ENCODE peak calls at places on chromosome 4, in six cellular contexts. V is caudate nucleus; N is left ventricle myocardium inferior; Z is CD8-positive, alpha-beta T cell; S is HepG2; D is mammary epithelial cell. B is an unnamed sample.

GRCh38 chr4:156778606-156779005 is 193.0 kb downstream of the PDGFC start:
- DNase-seq in S (peak), D (peak), N (no peak), Z (no peak), V (no peak), B (no peak)

GRCh38 chr4:145130788-145131398 is 32.8 kb downstream of the ABCE1 start:
- DNase-seq in N (no peak), D (peak), Z (no peak), S (no peak), V (no peak), B (no peak)

GRCh38 chr4:176259330-176260090 is 9.5 kb downstream of the ASB5 start:
- DNase-seq in V (no peak), Z (no peak), D (peak), N (no peak), S (no peak), B (no peak)

GRCh38 chr4:8164194-8164565 is 5.6 kb upstream of the ABLIM2 start:
- DNase-seq in V (no peak), S (no peak), Z (no peak), D (no peak), N (no peak), B (no peak)

GRCh38 chr4:102585329-102585728 is 84.2 kb downstream of the NFKB1 start:
- DNase-seq in N (no peak), Z (no peak), V (no peak), S (no peak), D (peak), B (no peak)

GRCh38 chr4:87032884-87033533 is 98.2 kb downstream of the AFF1 start:
- DNase-seq in D (peak), Z (no peak), S (peak), N (no peak), V (no peak), B (no peak)

GRCh38 chr4:125620066-125620850 is 305.5 kb downstream of the FAT4 start:
- DNase-seq in N (no peak), S (no peak), V (no peak), D (no peak), Z (no peak), B (no peak)

GRCh38 chr4:153683763-153684181 is 308 bp upstream of the TLR2 start:
- DNase-seq in V (peak), S (no peak), Z (no peak), D (no peak), N (no peak), B (peak)

DNA sequence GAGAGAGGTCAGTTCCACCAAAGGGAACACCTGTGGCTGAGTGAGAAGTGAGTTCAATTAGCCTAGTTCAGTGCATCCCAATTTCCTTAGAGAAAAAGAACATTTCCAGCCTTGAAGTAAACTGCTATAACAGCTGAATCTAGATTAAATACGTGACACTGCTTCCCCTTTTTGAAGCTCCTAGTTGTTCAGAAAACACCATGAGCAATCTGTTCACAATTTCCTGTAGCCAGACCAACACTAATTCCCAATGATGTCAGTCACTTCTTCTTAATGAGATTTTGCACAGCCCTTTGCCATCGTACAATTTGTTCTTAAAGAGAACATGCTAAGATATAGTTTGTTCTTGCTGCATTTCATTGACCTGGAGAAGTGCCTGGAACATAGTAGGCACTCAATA is 144.6 kb upstream of the EDNRA start:
- DNase-seq in V (no peak), S (no peak), D (peak), Z (no peak), N (no peak), B (no peak)
- H3K27ac ChIP-seq in V (no peak), S (no peak), D (no peak), Z (no peak), N (no peak), B (no peak)

DNA sequence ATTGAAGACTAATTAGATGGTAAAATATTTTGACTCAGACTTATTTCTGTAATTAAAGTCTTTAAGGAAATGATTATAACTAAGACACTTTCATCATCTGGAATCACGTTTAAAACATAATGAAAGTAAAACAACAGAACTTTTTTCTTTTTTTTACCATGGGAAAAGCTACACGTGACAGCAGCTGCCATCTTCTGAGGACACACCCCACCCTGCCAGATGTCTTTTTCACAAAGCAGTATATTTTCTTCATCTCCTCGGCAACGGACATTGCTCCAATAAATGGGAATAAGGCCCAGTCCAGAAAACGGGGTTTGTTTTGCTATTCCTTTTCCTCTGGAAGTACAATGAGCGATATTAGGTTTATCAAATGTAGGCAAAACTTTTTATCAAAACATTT is 17.5 kb downstream of the PRSS12 start:
- DNase-seq in D (no peak), S (no peak), N (no peak), Z (no peak), V (no peak), B (no peak)
- H3K27ac ChIP-seq in D (no peak), S (no peak), N (no peak), Z (no peak), V (no peak), B (no peak)

GRCh38 chr4:105805501-105806120 is 89.7 kb upstream of the NPNT start:
- DNase-seq in Z (no peak), D (no peak), S (no peak), N (no peak), V (no peak), B (no peak)

GRCh38 chr4:105807496-105807895 is 87.8 kb upstream of the NPNT start:
- DNase-seq in N (no peak), V (no peak), Z (no peak), D (no peak), S (no peak), B (no peak)

GRCh38 chr4:105808030-105808429 is 87.2 kb upstream of the NPNT start:
- DNase-seq in N (no peak), S (no peak), D (no peak), V (no peak), Z (no peak), B (no peak)

GRCh38 chr4:105808459-105809041 is 86.7 kb upstream of the NPNT start:
- DNase-seq in Z (no peak), N (no peak), D (peak), S (no peak), V (no peak), B (no peak)
- H3K27ac ChIP-seq in Z (no peak), N (no peak), D (peak), S (no peak), V (no peak), B (no peak)

DNA sequence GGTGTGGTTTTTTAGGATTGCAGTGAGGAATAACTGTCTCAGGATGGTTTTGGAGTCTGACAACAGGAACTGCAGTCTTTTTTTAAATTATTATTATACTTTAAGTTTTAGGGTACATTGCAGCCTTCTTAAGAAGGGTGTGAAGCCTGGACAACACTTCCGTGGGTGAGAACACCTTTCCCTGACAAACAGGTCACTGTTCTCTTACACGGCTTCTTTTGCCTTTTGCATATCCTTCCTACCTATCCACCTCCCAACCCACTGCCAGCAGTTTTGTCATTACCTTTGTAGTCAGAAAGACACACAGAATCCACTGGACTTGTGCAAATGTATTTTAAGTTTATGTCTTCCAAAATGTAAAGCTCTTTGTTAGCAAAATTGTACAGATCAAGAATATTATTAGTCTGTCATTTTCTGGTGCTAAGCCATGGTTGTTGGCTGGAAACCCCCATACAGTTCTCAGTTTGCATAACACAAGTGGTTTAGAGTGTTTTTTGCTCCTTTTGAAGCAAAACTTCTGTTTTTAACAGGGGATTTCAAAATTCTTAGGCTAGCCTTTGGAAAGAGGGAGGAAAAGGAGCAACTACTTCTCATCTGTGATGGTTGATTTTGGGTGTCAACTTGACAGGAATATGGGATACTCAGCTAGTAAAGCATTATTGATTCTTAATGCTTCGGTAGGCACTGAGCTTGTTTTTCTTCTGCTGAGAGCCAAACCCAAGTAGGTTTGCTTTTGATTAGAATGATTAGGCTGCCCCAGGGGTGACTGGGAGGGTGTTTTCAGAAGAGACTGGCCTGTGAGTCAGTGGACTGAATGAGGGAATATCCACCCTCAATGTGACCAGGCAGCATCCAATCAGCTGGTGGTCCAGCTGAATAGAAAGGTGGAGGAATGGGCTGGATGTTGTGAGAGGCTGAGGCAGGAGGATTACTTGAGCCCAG is 29.4 kb upstream of the KLHL2 start:
- DNase-seq in N (no peak), S (no peak), V (no peak), D (peak), Z (no peak), B (no peak)
- H3K27ac ChIP-seq in N (no peak), S (no peak), V (no peak), D (no peak), Z (no peak), B (no peak)

GRCh38 chr4:76272091-76272490 is 20.6 kb downstream of the FAM47E start:
- DNase-seq in Z (no peak), S (peak), N (no peak), D (no peak), V (no peak), B (no peak)

GRCh38 chr4:76272999-76273398 is 21.5 kb downstream of the FAM47E start:
- DNase-seq in N (no peak), V (no peak), Z (no peak), D (no peak), S (no peak), B (no peak)

GRCh38 chr4:76270776-76271175 is 19.3 kb downstream of the FAM47E start:
- DNase-seq in N (no peak), V (no peak), S (no peak), D (peak), Z (no peak), B (no peak)

GRCh38 chr4:76271248-76271647 is 19.7 kb downstream of the FAM47E start:
- DNase-seq in D (no peak), N (no peak), S (no peak), Z (no peak), V (no peak), B (no peak)

GRCh38 chr4:76272582-76272981 is 21.1 kb downstream of the FAM47E start:
- DNase-seq in D (no peak), N (no peak), V (no peak), Z (no peak), S (no peak), B (no peak)
- H3K27ac ChIP-seq in D (no peak), N (no peak), V (no peak), Z (no peak), S (no peak), B (no peak)

GRCh38 chr4:94577136-94577535 is 125.4 kb downstream of the PDLIM5 start:
- DNase-seq in D (no peak), N (peak), S (no peak), V (peak), Z (no peak), B (peak)

GRCh38 chr4:94576163-94576562 is 124.4 kb downstream of the PDLIM5 start:
- DNase-seq in D (no peak), S (no peak), V (no peak), N (no peak), Z (no peak), B (no peak)

GRCh38 chr4:94574050-94574449 is 122.3 kb downstream of the PDLIM5 start:
- DNase-seq in V (no peak), D (no peak), Z (no peak), N (no peak), S (no peak), B (no peak)

GRCh38 chr4:94574616-94575015 is 122.9 kb downstream of the PDLIM5 start:
- DNase-seq in S (no peak), V (no peak), Z (no peak), N (no peak), D (no peak), B (no peak)

DNA sequence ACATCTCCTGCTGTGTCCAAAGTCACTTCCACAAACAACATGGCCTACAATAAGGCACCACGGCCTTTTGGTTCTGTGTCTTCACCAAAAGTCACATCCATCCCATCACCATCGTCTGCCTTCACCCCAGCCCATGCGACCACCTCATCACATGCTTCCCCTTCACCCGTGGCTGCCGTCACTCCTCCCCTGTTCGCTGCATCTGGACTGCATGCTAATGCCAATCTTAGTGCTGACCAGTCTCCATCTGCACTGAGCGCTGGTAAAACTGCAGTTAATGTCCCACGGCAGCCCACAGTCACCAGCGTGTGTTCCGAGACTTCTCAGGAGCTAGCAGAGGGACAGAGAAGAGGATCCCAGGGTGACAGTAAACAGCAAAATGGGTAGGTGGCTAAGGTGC is 123.9 kb downstream of the PDLIM5 start:
- DNase-seq in D (no peak), Z (no peak), N (no peak), S (no peak), V (no peak), B (no peak)
- H3K27ac ChIP-seq in D (no peak), Z (no peak), N (peak), S (no peak), V (peak), B (no peak)

GRCh38 chr4:75675004-75675531 is 1.9 kb upstream of the G3BP2 start:
- DNase-seq in D (peak), S (no peak), V (no peak), N (no peak), Z (no peak), B (no peak)
- H3K27ac ChIP-seq in D (no peak), S (no peak), V (no peak), N (no peak), Z (no peak), B (no peak)

DNA sequence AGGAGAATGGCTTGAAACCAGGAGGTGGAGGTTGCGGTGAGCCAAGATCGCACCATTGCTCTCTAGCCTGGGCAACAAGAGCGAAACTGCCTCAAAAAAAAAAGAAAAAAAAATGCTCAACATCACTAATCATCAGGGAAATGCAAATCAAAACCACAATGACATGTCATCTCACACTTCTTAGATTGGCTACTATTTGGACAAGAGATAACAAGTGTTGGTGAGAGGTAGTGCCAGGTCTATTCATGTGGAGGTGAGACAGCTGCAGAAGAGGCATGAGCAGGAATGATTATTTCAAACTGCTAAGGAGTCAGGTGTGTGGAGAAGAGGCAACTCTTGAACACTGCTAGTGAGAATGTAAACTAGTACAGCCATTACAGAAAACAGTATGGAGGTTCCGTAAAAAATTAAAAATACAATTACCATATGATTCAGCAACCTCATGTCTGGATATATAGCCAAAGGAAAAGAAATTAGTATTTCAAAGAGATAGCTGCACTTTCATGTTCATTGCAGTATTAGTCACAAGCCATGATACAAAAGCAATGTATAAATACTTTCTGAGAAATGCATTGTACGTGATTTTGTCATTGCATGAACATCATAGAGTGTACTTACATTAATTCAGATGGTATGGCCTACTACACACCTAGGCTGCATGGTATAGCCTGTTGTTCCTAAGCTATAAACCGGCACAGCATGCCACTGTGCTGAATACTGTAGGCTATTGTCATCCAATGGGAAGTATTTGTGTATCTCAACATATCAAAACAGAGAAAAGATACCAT is 75.3 kb downstream of the TMEM144 start:
- DNase-seq in N (no peak), D (no peak), V (no peak), S (no peak), Z (no peak), B (no peak)
- H3K27ac ChIP-seq in N (no peak), D (no peak), V (no peak), S (no peak), Z (no peak), B (no peak)

GRCh38 chr4:186169333-186169941 is 21.9 kb upstream of the CYP4V2 start:
- DNase-seq in S (no peak), N (no peak), D (no peak), Z (no peak), V (no peak), B (no peak)
- H3K27ac ChIP-seq in S (no peak), N (no peak), D (no peak), Z (no peak), V (no peak), B (no peak)

GRCh38 chr4:55608591-55608990 is 16.5 kb upstream of the PDCL2 start:
- DNase-seq in D (peak), V (no peak), S (no peak), N (no peak), Z (no peak), B (no peak)
- H3K27ac ChIP-seq in D (peak), V (no peak), S (no peak), N (no peak), Z (no peak), B (no peak)

B was measured in kidney.